ENCODE peak calls at places on chromosomes 16 and 17, in eight cellular contexts. F, U, N, O, A, K, D and H are unnamed samples.

GRCh38 chr16:57091990-57092785 is at the start of gene CPNE2:
- DNase-seq in A (peak; percentile 71), O (peak; percentile 50), N (no peak), K (peak; percentile 73), D (peak; percentile 32), F (peak; percentile 31), U (peak; percentile 62), H (peak; percentile 68)

GRCh38 chr16:68356249-68356918 is 45.6 kb downstream of the PRMT7 start:
- DNase-seq in O (no peak), K (no peak), F (peak; percentile 12), D (peak; percentile 92), N (no peak), A (no peak), U (no peak), H (no peak)

GRCh38 chr16:24347556-24347955 is 91.4 kb downstream of the CACNG3 start:
- DNase-seq in D (no peak), F (no peak), K (no peak), O (no peak), U (no peak), A (no peak), N (no peak), H (no peak)

GRCh38 chr17:3879591-3880417 is 13.0 kb downstream of the CAMKK1 start:
- DNase-seq in N (no peak), D (no peak), K (no peak), O (no peak), F (no peak), U (no peak), A (no peak), H (no peak)

GRCh38 chr17:78474631-78475146 is 96.2 kb downstream of the PGS1 start:
- DNase-seq in D (peak; percentile 38), A (no peak), O (no peak), N (no peak), U (no peak), F (no peak), K (no peak), H (no peak)

GRCh38 chr17:46770818-46771600 is 47.5 kb downstream of the WNT3 start:
- DNase-seq in O (no peak), D (no peak), U (peak; percentile 71), F (peak; percentile 36), K (peak; percentile 82), N (no peak), A (peak; percentile 75), H (peak; percentile 45)

GRCh38 chr16:88534731-88535141 is 35.5 kb upstream of the ZC3H18 start:
- DNase-seq in K (no peak), U (peak; percentile 65), F (peak; percentile 67), O (no peak), D (peak; percentile 47), A (peak; percentile 51), N (no peak), H (peak; percentile 40)

GRCh38 chr16:84031556-84031955 is 11.0 kb downstream of the SLC38A8 start:
- DNase-seq in U (no peak), A (no peak), D (no peak), K (no peak), N (no peak), F (no peak), O (no peak), H (no peak)

GRCh38 chr16:17947165-17947564 is 389.4 kb downstream of the NPIPA8 start:
- DNase-seq in U (no peak), O (no peak), A (no peak), F (no peak), K (no peak), N (no peak), D (no peak), H (no peak)

GRCh38 chr16:77376358-77376757 is 58.5 kb downstream of the ADAMTS18 start:
- DNase-seq in N (no peak), K (no peak), D (no peak), U (no peak), O (no peak), A (peak; percentile 8), F (no peak), H (no peak)

GRCh38 chr17:42321555-42321954 is 33.3 kb downstream of the STAT5A start:
- DNase-seq in A (no peak), U (no peak), O (no peak), F (no peak), K (no peak), D (no peak), N (no peak), H (no peak)

GRCh38 chr17:36940313-36941264 is 3.3 kb downstream of the LHX1 start:
- DNase-seq in U (no peak), F (no peak), A (no peak), N (no peak), O (no peak), D (no peak), K (no peak), H (no peak)

GRCh38 chr17:33603794-33604193 is 310.7 kb upstream of the ASIC2 start:
- DNase-seq in A (no peak), F (no peak), K (no peak), O (no peak), N (no peak), D (no peak), U (no peak), H (no peak)

GRCh38 chr17:7313890-7314718 is 1.1 kb downstream of the GPS2 start:
- DNase-seq in U (no peak), A (peak; percentile 73), N (no peak), D (no peak), K (no peak), O (no peak), F (peak; percentile 42), H (no peak)

GRCh38 chr16:17343028-17343427 is 127.7 kb downstream of the XYLT1 start:
- DNase-seq in D (peak; percentile 83), U (no peak), A (no peak), F (no peak), K (no peak), O (no peak), N (no peak), H (no peak)

GRCh38 chr16:85072947-85073346 is 39.3 kb downstream of the CIBAR2 start:
- DNase-seq in D (no peak), K (no peak), O (no peak), N (no peak), A (no peak), F (peak; percentile 22), U (no peak), H (no peak)

GRCh38 chr17:73231363-73231762 is 30.3 kb downstream of the CPSF4L start:
- DNase-seq in N (no peak), D (peak; percentile 29), U (peak; percentile 26), O (no peak), F (peak; percentile 35), A (peak; percentile 59), K (no peak), H (no peak)

GRCh38 chr17:1386265-1386664 is 13.8 kb downstream of the YWHAE start:
- DNase-seq in O (no peak), U (no peak), K (no peak), F (no peak), D (no peak), N (no peak), A (no peak), H (no peak)

GRCh38 chr16:57394444-57394843 is 10.1 kb upstream of the CCL17 start:
- DNase-seq in F (peak; percentile 21), D (no peak), N (no peak), O (no peak), K (peak; percentile 71), A (no peak), U (no peak), H (peak; percentile 28)

GRCh38 chr16:25014500-25015147 is 545 bp downstream of the ARHGAP17 start:
- DNase-seq in K (peak; percentile 56), U (no peak), D (peak; percentile 35), A (peak; percentile 64), F (peak; percentile 45), N (no peak), O (peak; percentile 46), H (peak; percentile 48)

GRCh38 chr16:84592718-84593117 is 25.2 kb downstream of the COTL1 start:
- DNase-seq in A (no peak), F (no peak), U (no peak), K (no peak), N (no peak), D (no peak), O (no peak), H (no peak)

GRCh38 chr16:20348365-20349185 is 3.9 kb downstream of the UMOD start:
- DNase-seq in O (no peak), K (no peak), U (no peak), A (no peak), N (no peak), F (no peak), D (no peak), H (no peak)

GRCh38 chr17:2369551-2370210 is 31.2 kb downstream of the MNT start:
- DNase-seq in F (peak; percentile 18), U (no peak), N (no peak), A (no peak), K (no peak), O (no peak), D (no peak), H (no peak)

GRCh38 chr17:17350491-17351355 is 47.5 kb downstream of the NT5M start:
- DNase-seq in N (no peak), U (peak; percentile 72), O (no peak), K (no peak), F (peak; percentile 40), A (peak; percentile 72), D (no peak), H (no peak)

GRCh38 chr17:65005858-65006257 is 50.7 kb downstream of the GNA13 start:
- DNase-seq in F (no peak), N (no peak), U (no peak), A (no peak), O (no peak), D (no peak), K (no peak), H (no peak)

GRCh38 chr17:4997302-4998026 is at the start of the genes INCA1 and KIF1C:
- DNase-seq in U (peak; percentile 95), A (peak; percentile 93), D (peak; percentile 94), F (peak; percentile 91), K (peak; percentile 87), N (peak; percentile 71), O (peak; percentile 82), H (peak; percentile 93)

GRCh38 chr17:6425407-6425806 is 9.5 kb downstream of the AIPL1 start:
- DNase-seq in N (no peak), U (no peak), O (no peak), A (no peak), F (no peak), D (no peak), K (no peak), H (no peak)

GRCh38 chr17:62941358-62941991 is 24.6 kb upstream of the TANC2 start:
- DNase-seq in A (no peak), F (no peak), U (no peak), D (no peak), K (no peak), N (no peak), O (no peak), H (no peak)

GRCh38 chr16:78844028-78844427 is 744.6 kb downstream of the WWOX start:
- DNase-seq in U (no peak), N (no peak), D (no peak), F (no peak), K (no peak), O (no peak), A (no peak), H (no peak)

GRCh38 chr16:2894231-2894630 is 11.2 kb downstream of the FLYWCH2 start:
- DNase-seq in K (no peak), D (no peak), U (no peak), A (no peak), N (no peak), F (no peak), O (no peak), H (no peak)

GRCh38 chr16:55487048-55487803 is 8.2 kb downstream of the MMP2 start:
- DNase-seq in U (no peak), O (no peak), N (no peak), A (peak; percentile 55), D (no peak), F (peak; percentile 68), K (no peak), H (no peak)

GRCh38 chr17:8884336-8884990 is 17.0 kb upstream of the PIK3R6 start:
- DNase-seq in O (no peak), N (no peak), K (no peak), D (no peak), U (no peak), F (no peak), A (no peak), H (no peak)